ENCODE peak calls at places on chromosomes 1 and 21, in five cellular contexts. One of them, this sample, is unnamed.

GRCh38 chr1:62367005-62367547 is 47.8 kb upstream of the KANK4 start:
- DNase-seq in fibroblast of pulmonary artery: no peak
- DNase-seq in B cell: no peak
- DNase-seq in caudate nucleus: no peak
- DNase-seq in CD4-positive, alpha-beta T cell: no peak
- DNase-seq in this sample: no peak

GRCh38 chr1:179178965-179179364 is 50.5 kb downstream of the ABL2 start:
- DNase-seq in B cell: no peak
- DNase-seq in caudate nucleus: no peak
- DNase-seq in fibroblast of pulmonary artery: peak
- DNase-seq in CD4-positive, alpha-beta T cell: no peak
- DNase-seq in this sample: peak

GRCh38 chr1:199687321-199687720 is 340.2 kb upstream of the NR5A2 start:
- DNase-seq in CD4-positive, alpha-beta T cell: no peak
- DNase-seq in caudate nucleus: no peak
- DNase-seq in fibroblast of pulmonary artery: peak
- DNase-seq in B cell: no peak
- DNase-seq in this sample: no peak

GRCh38 chr1:3070654-3071506 is 1.9 kb downstream of the PRDM16 start:
- DNase-seq in B cell: no peak
- DNase-seq in caudate nucleus: no peak
- DNase-seq in fibroblast of pulmonary artery: no peak
- DNase-seq in CD4-positive, alpha-beta T cell: no peak
- DNase-seq in this sample: no peak

GRCh38 chr21:46001821-46002681 is 20.5 kb downstream of the COL6A1 start:
- DNase-seq in CD4-positive, alpha-beta T cell: no peak
- DNase-seq in B cell: peak
- DNase-seq in caudate nucleus: no peak
- DNase-seq in fibroblast of pulmonary artery: no peak
- DNase-seq in this sample: no peak

GRCh38 chr1:53581476-53581875 is 122.3 kb downstream of the DMRTB1 start:
- DNase-seq in CD4-positive, alpha-beta T cell: no peak
- DNase-seq in fibroblast of pulmonary artery: no peak
- DNase-seq in B cell: no peak
- DNase-seq in caudate nucleus: no peak
- DNase-seq in this sample: no peak

GRCh38 chr1:64047549-64047969 is 155.9 kb upstream of the UBE2U start:
- DNase-seq in B cell: no peak
- DNase-seq in fibroblast of pulmonary artery: no peak
- DNase-seq in caudate nucleus: no peak
- DNase-seq in CD4-positive, alpha-beta T cell: no peak
- DNase-seq in this sample: no peak

GRCh38 chr1:6447016-6447817 is 18.8 kb downstream of the TNFRSF25 start:
- DNase-seq in fibroblast of pulmonary artery: no peak
- DNase-seq in CD4-positive, alpha-beta T cell: no peak
- DNase-seq in B cell: no peak
- DNase-seq in caudate nucleus: no peak
- DNase-seq in this sample: no peak

GRCh38 chr1:46523556-46524443 is 27.6 kb downstream of the KNCN start:
- DNase-seq in B cell: no peak
- DNase-seq in fibroblast of pulmonary artery: no peak
- DNase-seq in caudate nucleus: no peak
- DNase-seq in CD4-positive, alpha-beta T cell: no peak
- DNase-seq in this sample: no peak

GRCh38 chr1:61898658-61899057 is 156.4 kb downstream of the PATJ start:
- DNase-seq in B cell: no peak
- DNase-seq in CD4-positive, alpha-beta T cell: no peak
- DNase-seq in fibroblast of pulmonary artery: no peak
- DNase-seq in caudate nucleus: no peak
- DNase-seq in this sample: no peak

GRCh38 chr1:147627435-147628110 is 42.8 kb downstream of the ACP6 start:
- DNase-seq in B cell: peak
- DNase-seq in fibroblast of pulmonary artery: peak
- DNase-seq in caudate nucleus: no peak
- DNase-seq in CD4-positive, alpha-beta T cell: peak
- DNase-seq in this sample: peak

GRCh38 chr1:55088413-55088812 is 49.1 kb downstream of the PCSK9 start:
- DNase-seq in CD4-positive, alpha-beta T cell: no peak
- DNase-seq in B cell: no peak
- DNase-seq in caudate nucleus: no peak
- DNase-seq in fibroblast of pulmonary artery: no peak
- DNase-seq in this sample: no peak

GRCh38 chr21:22438428-22439086 is 1440.3 kb downstream of the NCAM2 start:
- DNase-seq in B cell: no peak
- DNase-seq in caudate nucleus: no peak
- DNase-seq in CD4-positive, alpha-beta T cell: no peak
- DNase-seq in fibroblast of pulmonary artery: no peak
- DNase-seq in this sample: no peak